ENCODE peak calls at places on chromosome 3, in six cellular contexts. G is memory B cell, Y is brain microvascular endothelial cell, M is progenitor cell of endocrine pancreas, P is mucosa of descending colon, V is psoas muscle. I is an unnamed sample.

GRCh38 chr3:173007079-173007723 is 133.8 kb downstream of the SPATA16 start:
- DNase-seq in V (no peak), P (no peak), Y (no peak), G (no peak), M (no peak), I (no peak)

GRCh38 chr3:117997201-117998049 is 1037.2 kb downstream of the IGSF11 start:
- DNase-seq in Y (peak; percentile 59), P (peak; percentile 62), M (peak; percentile 69), V (peak; percentile 58), G (peak; percentile 46), I (peak; percentile 93)

GRCh38 chr3:15051531-15051930 is 13.6 kb downstream of the MRPS25 start:
- DNase-seq in Y (peak; percentile 42), P (no peak), G (no peak), V (no peak), M (peak; percentile 21), I (peak; percentile 63)

GRCh38 chr3:110069641-110070538 is 732.5 kb upstream of the DPPA4 start:
- DNase-seq in G (no peak), P (no peak), V (no peak), M (no peak), Y (peak; percentile 85), I (no peak)

GRCh38 chr3:31981206-31982181 is at the start of the genes OSBPL10 and ZNF860:
- DNase-seq in P (peak; percentile 92), M (peak; percentile 46), V (peak; percentile 86), Y (peak; percentile 87), G (peak; percentile 33), I (peak; percentile 75)

GRCh38 chr3:127524300-127524896 is 66.1 kb downstream of the TPRA1 start:
- DNase-seq in G (no peak), M (no peak), P (no peak), Y (no peak), V (no peak), I (peak; percentile 56)

GRCh38 chr3:23055733-23056376 is 147.3 kb upstream of the UBE2E2 start:
- DNase-seq in M (no peak), V (no peak), P (no peak), Y (peak; percentile 68), G (no peak), I (no peak)

GRCh38 chr3:169809230-169809795 is 3.4 kb upstream of the LRRIQ4 start:
- DNase-seq in G (no peak), P (no peak), V (no peak), Y (no peak), M (no peak), I (no peak)

GRCh38 chr3:113948015-113948917 is 453 bp downstream of the ZDHHC23 start:
- DNase-seq in V (peak; percentile 16), M (peak; percentile 58), Y (no peak), G (peak; percentile 59), P (peak; percentile 79), I (peak; percentile 79)

GRCh38 chr3:16673530-16673929 is 68.3 kb upstream of the DAZL start:
- DNase-seq in P (no peak), V (no peak), M (no peak), G (no peak), Y (no peak), I (no peak)

GRCh38 chr3:23685484-23686258 is 120.1 kb upstream of the UBE2E1 start:
- DNase-seq in P (peak; percentile 64), M (no peak), V (peak; percentile 78), G (no peak), Y (peak; percentile 99), I (no peak)

GRCh38 chr3:15610083-15610482 is 8.5 kb downstream of the BTD start:
- DNase-seq in V (peak; percentile 74), G (no peak), Y (peak; percentile 69), M (no peak), P (no peak), I (no peak)

I was measured in neural progenitor cell.